ENCODE peak calls at places on chromosomes 6 and 20, in four cellular contexts. One of them, this sample, is unnamed.

GRCh38 chr20:33667245-33668086 is 723 bp downstream of the ACTL10 start:
- DNase-seq in tibial artery: no peak
- DNase-seq in NCI-H2029: peak
- DNase-seq in neuronal stem cell: no peak
- DNase-seq in this sample: no peak

GRCh38 chr6:35318200-35318844 is 20.7 kb downstream of the DEF6 start:
- DNase-seq in tibial artery: peak
- DNase-seq in NCI-H2029: peak
- DNase-seq in neuronal stem cell: peak
- DNase-seq in this sample: peak

GRCh38 chr20:5448449-5449118 is 131.8 kb upstream of the PROKR2 start:
- DNase-seq in tibial artery: peak
- DNase-seq in NCI-H2029: peak
- DNase-seq in neuronal stem cell: peak
- DNase-seq in this sample: peak

GRCh38 chr6:45927421-45928234 is 88.0 kb downstream of the CLIC5 start:
- DNase-seq in tibial artery: no peak
- DNase-seq in NCI-H2029: no peak
- DNase-seq in neuronal stem cell: peak
- DNase-seq in this sample: no peak

GRCh38 chr6:22110042-22110441 is 186.8 kb downstream of the PRL start:
- DNase-seq in tibial artery: no peak
- DNase-seq in NCI-H2029: no peak
- DNase-seq in neuronal stem cell: no peak
- DNase-seq in this sample: no peak

GRCh38 chr6:44051516-44051915 is 75.7 kb downstream of the MRPL14 start:
- DNase-seq in tibial artery: no peak
- DNase-seq in NCI-H2029: no peak
- DNase-seq in neuronal stem cell: no peak
- DNase-seq in this sample: no peak

GRCh38 chr6:119148102-119148824 is 69.8 kb upstream of the FAM184A start:
- DNase-seq in tibial artery: peak
- DNase-seq in NCI-H2029: peak
- DNase-seq in neuronal stem cell: peak
- DNase-seq in this sample: peak

GRCh38 chr6:45624228-45624627 is 246.5 kb upstream of the SUPT3H start:
- DNase-seq in tibial artery: no peak
- DNase-seq in NCI-H2029: no peak
- DNase-seq in neuronal stem cell: no peak
- DNase-seq in this sample: no peak

GRCh38 chr6:104409913-104410312 is 449.8 kb downstream of the HACE1 start:
- DNase-seq in tibial artery: no peak
- DNase-seq in NCI-H2029: no peak
- DNase-seq in neuronal stem cell: no peak
- DNase-seq in this sample: no peak

GRCh38 chr20:53077373-53078205 is 105.4 kb downstream of the TSHZ2 start:
- DNase-seq in tibial artery: peak
- DNase-seq in NCI-H2029: no peak
- DNase-seq in neuronal stem cell: no peak
- DNase-seq in this sample: no peak

GRCh38 chr6:85677243-85677956 is 34.7 kb upstream of the SYNCRIP start:
- DNase-seq in tibial artery: no peak
- DNase-seq in NCI-H2029: peak
- DNase-seq in neuronal stem cell: no peak
- DNase-seq in this sample: peak

GRCh38 chr20:24914388-24915241 is 34.5 kb upstream of the CST7 start:
- DNase-seq in tibial artery: no peak
- DNase-seq in NCI-H2029: no peak
- DNase-seq in neuronal stem cell: no peak
- DNase-seq in this sample: no peak

GRCh38 chr20:32440758-32441078 is 82.6 kb downstream of the ASXL1 start:
- DNase-seq in tibial artery: no peak
- DNase-seq in NCI-H2029: no peak
- DNase-seq in neuronal stem cell: no peak
- DNase-seq in this sample: no peak

GRCh38 chr6:167487706-167488664 is 163.1 kb downstream of the TTLL2 start:
- DNase-seq in tibial artery: no peak
- DNase-seq in NCI-H2029: no peak
- DNase-seq in neuronal stem cell: no peak
- DNase-seq in this sample: no peak

GRCh38 chr20:38343107-38343797 is 3.0 kb upstream of the LBP start:
- DNase-seq in tibial artery: peak
- DNase-seq in NCI-H2029: no peak
- DNase-seq in neuronal stem cell: no peak
- DNase-seq in this sample: no peak

GRCh38 chr20:33783818-33784217 is 27.3 kb upstream of the CHMP4B start:
- DNase-seq in tibial artery: no peak
- DNase-seq in NCI-H2029: no peak
- DNase-seq in neuronal stem cell: no peak
- DNase-seq in this sample: no peak

GRCh38 chr6:165616116-165616515 is 46.9 kb downstream of the PDE10A start:
- DNase-seq in tibial artery: no peak
- DNase-seq in NCI-H2029: no peak
- DNase-seq in neuronal stem cell: no peak
- DNase-seq in this sample: no peak

GRCh38 chr6:118283759-118284158 is 264.3 kb upstream of the PLN start:
- DNase-seq in tibial artery: peak
- DNase-seq in NCI-H2029: peak
- DNase-seq in neuronal stem cell: peak
- DNase-seq in this sample: no peak

GRCh38 chr6:164099535-164099982 is 685.0 kb downstream of the QKI start:
- DNase-seq in tibial artery: no peak
- DNase-seq in NCI-H2029: no peak
- DNase-seq in neuronal stem cell: no peak
- DNase-seq in this sample: no peak

GRCh38 chr6:56851104-56851503 is 103.8 kb upstream of the BEND6 start:
- DNase-seq in tibial artery: no peak
- DNase-seq in NCI-H2029: no peak
- DNase-seq in neuronal stem cell: no peak
- DNase-seq in this sample: no peak

GRCh38 chr6:166598441-166599138 is 12.1 kb upstream of the RAMACL start:
- DNase-seq in tibial artery: peak
- DNase-seq in NCI-H2029: no peak
- DNase-seq in neuronal stem cell: no peak
- DNase-seq in this sample: peak

GRCh38 chr6:125584468-125584939 is 164.9 kb upstream of the HEY2 start:
- DNase-seq in tibial artery: peak
- DNase-seq in NCI-H2029: peak
- DNase-seq in neuronal stem cell: peak
- DNase-seq in this sample: peak

GRCh38 chr20:437787-438486 is 24.4 kb downstream of the TBC1D20 start:
- DNase-seq in tibial artery: no peak
- DNase-seq in NCI-H2029: no peak
- DNase-seq in neuronal stem cell: no peak
- DNase-seq in this sample: no peak

GRCh38 chr6:140554421-140554820 is 1180.0 kb upstream of the CITED2 start:
- DNase-seq in tibial artery: no peak
- DNase-seq in NCI-H2029: no peak
- DNase-seq in neuronal stem cell: no peak
- DNase-seq in this sample: no peak